ENCODE peak calls at places on chromosome 17, in seven cellular contexts. One of them, this sample, is unnamed.

GRCh38 chr17:28474035-28474640 is 694 bp downstream of the SLC13A2 start:
- DNase-seq in GM12878: no peak
- DNase-seq in cardiac muscle cell: no peak
- DNase-seq in fibroblast of lung: no peak
- DNase-seq in endodermal cell: no peak
- DNase-seq in transverse colon: no peak
- DNase-seq in tibial artery: no peak
- DNase-seq in this sample: no peak

GRCh38 chr17:73478768-73479424 is 165.3 kb downstream of the SDK2 start:
- DNase-seq in GM12878: no peak
- DNase-seq in cardiac muscle cell: no peak
- DNase-seq in fibroblast of lung: no peak
- DNase-seq in endodermal cell: peak; percentile 88
- DNase-seq in transverse colon: no peak
- DNase-seq in tibial artery: no peak
- DNase-seq in this sample: no peak

GRCh38 chr17:64658931-64659330 is 3.2 kb downstream of the SMURF2 start:
- DNase-seq in GM12878: no peak
- DNase-seq in cardiac muscle cell: no peak
- DNase-seq in fibroblast of lung: peak; percentile 77
- DNase-seq in endodermal cell: no peak
- DNase-seq in transverse colon: no peak
- DNase-seq in tibial artery: no peak
- DNase-seq in this sample: no peak

GRCh38 chr17:77497578-77497934 is 356.8 kb downstream of the SEC14L1 start:
- DNase-seq in GM12878: no peak
- DNase-seq in cardiac muscle cell: no peak
- DNase-seq in fibroblast of lung: no peak
- DNase-seq in endodermal cell: peak; percentile 39
- DNase-seq in transverse colon: peak; percentile 4
- DNase-seq in tibial artery: no peak
- DNase-seq in this sample: no peak

GRCh38 chr17:41689497-41690299 is 1.0 kb downstream of the EIF1 start:
- DNase-seq in GM12878: no peak
- DNase-seq in cardiac muscle cell: peak; percentile 52
- DNase-seq in fibroblast of lung: peak; percentile 82
- DNase-seq in endodermal cell: peak; percentile 84
- DNase-seq in transverse colon: peak; percentile 34
- DNase-seq in tibial artery: no peak
- DNase-seq in this sample: no peak

GRCh38 chr17:3983945-3984484 is 19.8 kb upstream of the ATP2A3 start:
- DNase-seq in GM12878: no peak
- DNase-seq in cardiac muscle cell: no peak
- DNase-seq in fibroblast of lung: peak; percentile 20
- DNase-seq in endodermal cell: peak; percentile 66
- DNase-seq in transverse colon: no peak
- DNase-seq in tibial artery: no peak
- DNase-seq in this sample: peak; percentile 63

GRCh38 chr17:78829477-78829876 is 11.1 kb downstream of the USP36 start:
- DNase-seq in GM12878: no peak
- DNase-seq in cardiac muscle cell: no peak
- DNase-seq in fibroblast of lung: no peak
- DNase-seq in endodermal cell: no peak
- DNase-seq in transverse colon: no peak
- DNase-seq in tibial artery: no peak
- DNase-seq in this sample: no peak

GRCh38 chr17:77019955-77020379 is 120.8 kb upstream of the SEC14L1 start:
- DNase-seq in GM12878: no peak
- DNase-seq in cardiac muscle cell: no peak
- DNase-seq in fibroblast of lung: peak; percentile 27
- DNase-seq in endodermal cell: peak; percentile 78
- DNase-seq in transverse colon: no peak
- DNase-seq in tibial artery: no peak
- DNase-seq in this sample: no peak

GRCh38 chr17:76697702-76698465 is 12.9 kb downstream of the MXRA7 start:
- DNase-seq in GM12878: no peak
- DNase-seq in cardiac muscle cell: peak; percentile 86
- DNase-seq in fibroblast of lung: peak; percentile 72
- DNase-seq in endodermal cell: peak; percentile 78
- DNase-seq in transverse colon: no peak
- DNase-seq in tibial artery: no peak
- DNase-seq in this sample: no peak

GRCh38 chr17:41692722-41693521 is 4.2 kb downstream of the EIF1 start:
- DNase-seq in GM12878: no peak
- DNase-seq in cardiac muscle cell: no peak
- DNase-seq in fibroblast of lung: no peak
- DNase-seq in endodermal cell: peak; percentile 74
- DNase-seq in transverse colon: no peak
- DNase-seq in tibial artery: no peak
- DNase-seq in this sample: no peak

GRCh38 chr17:66347661-66348604 is 45.5 kb downstream of the PRKCA start:
- DNase-seq in GM12878: no peak
- DNase-seq in cardiac muscle cell: no peak
- DNase-seq in fibroblast of lung: peak; percentile 47
- DNase-seq in endodermal cell: no peak
- DNase-seq in transverse colon: peak; percentile 53
- DNase-seq in tibial artery: no peak
- DNase-seq in this sample: no peak

GRCh38 chr17:21019976-21020575 is 22.7 kb downstream of the USP22 start:
- DNase-seq in GM12878: no peak
- DNase-seq in cardiac muscle cell: no peak
- DNase-seq in fibroblast of lung: no peak
- DNase-seq in endodermal cell: peak; percentile 85
- DNase-seq in transverse colon: peak; percentile 39
- DNase-seq in tibial artery: no peak
- DNase-seq in this sample: no peak

GRCh38 chr17:78125976-78126894 is 2.3 kb downstream of the TMC6 start:
- DNase-seq in GM12878: no peak
- DNase-seq in cardiac muscle cell: no peak
- DNase-seq in fibroblast of lung: no peak
- DNase-seq in endodermal cell: no peak
- DNase-seq in transverse colon: no peak
- DNase-seq in tibial artery: no peak
- DNase-seq in this sample: peak; percentile 68

GRCh38 chr17:27421111-27421510 is 35.1 kb upstream of the KSR1 start:
- DNase-seq in GM12878: no peak
- DNase-seq in cardiac muscle cell: no peak
- DNase-seq in fibroblast of lung: no peak
- DNase-seq in endodermal cell: no peak
- DNase-seq in transverse colon: no peak
- DNase-seq in tibial artery: no peak
- DNase-seq in this sample: no peak

GRCh38 chr17:34511265-34511664 is 68.1 kb upstream of the TMEM132E start:
- DNase-seq in GM12878: no peak
- DNase-seq in cardiac muscle cell: no peak
- DNase-seq in fibroblast of lung: no peak
- DNase-seq in endodermal cell: no peak
- DNase-seq in transverse colon: no peak
- DNase-seq in tibial artery: no peak
- DNase-seq in this sample: peak; percentile 23

GRCh38 chr17:80945736-80946135 is 45.9 kb upstream of the CHMP6 start:
- DNase-seq in GM12878: no peak
- DNase-seq in cardiac muscle cell: no peak
- DNase-seq in fibroblast of lung: no peak
- DNase-seq in endodermal cell: no peak
- DNase-seq in transverse colon: no peak
- DNase-seq in tibial artery: peak; percentile 19
- DNase-seq in this sample: peak; percentile 8

GRCh38 chr17:47946929-47947397 is 5.6 kb downstream of the PNPO start:
- DNase-seq in GM12878: no peak
- DNase-seq in cardiac muscle cell: peak; percentile 71
- DNase-seq in fibroblast of lung: peak; percentile 76
- DNase-seq in endodermal cell: peak; percentile 97
- DNase-seq in transverse colon: peak; percentile 90
- DNase-seq in tibial artery: peak; percentile 77
- DNase-seq in this sample: peak; percentile 67

GRCh38 chr17:21395764-21396163 is 19.6 kb downstream of the KCNJ12 start:
- DNase-seq in GM12878: no peak
- DNase-seq in cardiac muscle cell: no peak
- DNase-seq in fibroblast of lung: no peak
- DNase-seq in endodermal cell: no peak
- DNase-seq in transverse colon: no peak
- DNase-seq in tibial artery: no peak
- DNase-seq in this sample: no peak

GRCh38 chr17:65362826-65363225 is 198.6 kb downstream of the AXIN2 start:
- DNase-seq in GM12878: no peak
- DNase-seq in cardiac muscle cell: no peak
- DNase-seq in fibroblast of lung: no peak
- DNase-seq in endodermal cell: no peak
- DNase-seq in transverse colon: no peak
- DNase-seq in tibial artery: no peak
- DNase-seq in this sample: no peak

GRCh38 chr17:32610027-32610650 is 123.3 kb downstream of the CDK5R1 start:
- DNase-seq in GM12878: no peak
- DNase-seq in cardiac muscle cell: no peak
- DNase-seq in fibroblast of lung: no peak
- DNase-seq in endodermal cell: peak; percentile 85
- DNase-seq in transverse colon: no peak
- DNase-seq in tibial artery: no peak
- DNase-seq in this sample: no peak

GRCh38 chr17:36864230-36864629 is 73.0 kb upstream of the LHX1 start:
- DNase-seq in GM12878: no peak
- DNase-seq in cardiac muscle cell: no peak
- DNase-seq in fibroblast of lung: no peak
- DNase-seq in endodermal cell: peak; percentile 44
- DNase-seq in transverse colon: no peak
- DNase-seq in tibial artery: no peak
- DNase-seq in this sample: no peak

GRCh38 chr17:62064791-62065563 is at the start of gene MED13:
- DNase-seq in GM12878: no peak
- DNase-seq in cardiac muscle cell: peak; percentile 78
- DNase-seq in fibroblast of lung: peak; percentile 37
- DNase-seq in endodermal cell: peak; percentile 90
- DNase-seq in transverse colon: peak; percentile 71
- DNase-seq in tibial artery: peak; percentile 62
- DNase-seq in this sample: peak; percentile 65

GRCh38 chr17:83116783-83117555 is 37.6 kb downstream of the METRNL start:
- DNase-seq in GM12878: no peak
- DNase-seq in cardiac muscle cell: no peak
- DNase-seq in fibroblast of lung: no peak
- DNase-seq in endodermal cell: no peak
- DNase-seq in transverse colon: no peak
- DNase-seq in tibial artery: no peak
- DNase-seq in this sample: no peak

GRCh38 chr17:29115906-29116651 is 64.1 kb downstream of the MYO18A start:
- DNase-seq in GM12878: no peak
- DNase-seq in cardiac muscle cell: peak; percentile 42
- DNase-seq in fibroblast of lung: peak; percentile 43
- DNase-seq in endodermal cell: peak; percentile 93
- DNase-seq in transverse colon: no peak
- DNase-seq in tibial artery: no peak
- DNase-seq in this sample: no peak

GRCh38 chr17:16460796-16461605 is 31.0 kb downstream of the LRRC75A start:
- DNase-seq in GM12878: no peak
- DNase-seq in cardiac muscle cell: no peak
- DNase-seq in fibroblast of lung: no peak
- DNase-seq in endodermal cell: no peak
- DNase-seq in transverse colon: no peak
- DNase-seq in tibial artery: no peak
- DNase-seq in this sample: no peak

GRCh38 chr17:57627591-57627990 is 117.5 kb downstream of the CCDC182 start:
- DNase-seq in GM12878: no peak
- DNase-seq in cardiac muscle cell: no peak
- DNase-seq in fibroblast of lung: no peak
- DNase-seq in endodermal cell: no peak
- DNase-seq in transverse colon: no peak
- DNase-seq in tibial artery: no peak
- DNase-seq in this sample: no peak
- H3K4me1 ChIP-seq in GM12878: peaks cover 40% of the 10 kb centered on the region
- H3K4me1 ChIP-seq in cardiac muscle cell: peaks cover 32% of the 10 kb centered on the region
- H3K4me1 ChIP-seq in fibroblast of lung: no peaks in the 10 kb centered on the region
- H3K4me1 ChIP-seq in endodermal cell: peaks cover 2% of the 10 kb centered on the region
- H3K4me1 ChIP-seq in transverse colon: no peaks in the 10 kb centered on the region
- H3K4me1 ChIP-seq in tibial artery: no peaks in the 10 kb centered on the region
- H3K4me1 ChIP-seq in this sample: peaks cover 24% of the 10 kb centered on the region

GRCh38 chr17:6756425-6757012 is 673 bp downstream of the XAF1 start:
- DNase-seq in GM12878: no peak
- DNase-seq in cardiac muscle cell: no peak
- DNase-seq in fibroblast of lung: no peak
- DNase-seq in endodermal cell: no peak
- DNase-seq in transverse colon: no peak
- DNase-seq in tibial artery: no peak
- DNase-seq in this sample: no peak

GRCh38 chr17:6761817-6762216 is 6.0 kb downstream of the XAF1 start:
- DNase-seq in GM12878: no peak
- DNase-seq in cardiac muscle cell: no peak
- DNase-seq in fibroblast of lung: no peak
- DNase-seq in endodermal cell: no peak
- DNase-seq in transverse colon: no peak
- DNase-seq in tibial artery: no peak
- DNase-seq in this sample: no peak

GRCh38 chr17:6755731-6756184 is at the start of gene XAF1:
- DNase-seq in GM12878: peak; percentile 40
- DNase-seq in cardiac muscle cell: no peak
- DNase-seq in fibroblast of lung: peak; percentile 57
- DNase-seq in endodermal cell: no peak
- DNase-seq in transverse colon: peak; percentile 52
- DNase-seq in tibial artery: peak; percentile 40
- DNase-seq in this sample: peak; percentile 32

GRCh38 chr17:6755281-6755680 is 565 bp upstream of the XAF1 start:
- DNase-seq in GM12878: no peak
- DNase-seq in cardiac muscle cell: no peak
- DNase-seq in fibroblast of lung: peak; percentile 34
- DNase-seq in endodermal cell: no peak
- DNase-seq in transverse colon: peak; percentile 14
- DNase-seq in tibial artery: peak; percentile 44
- DNase-seq in this sample: peak; percentile 69

DNA sequence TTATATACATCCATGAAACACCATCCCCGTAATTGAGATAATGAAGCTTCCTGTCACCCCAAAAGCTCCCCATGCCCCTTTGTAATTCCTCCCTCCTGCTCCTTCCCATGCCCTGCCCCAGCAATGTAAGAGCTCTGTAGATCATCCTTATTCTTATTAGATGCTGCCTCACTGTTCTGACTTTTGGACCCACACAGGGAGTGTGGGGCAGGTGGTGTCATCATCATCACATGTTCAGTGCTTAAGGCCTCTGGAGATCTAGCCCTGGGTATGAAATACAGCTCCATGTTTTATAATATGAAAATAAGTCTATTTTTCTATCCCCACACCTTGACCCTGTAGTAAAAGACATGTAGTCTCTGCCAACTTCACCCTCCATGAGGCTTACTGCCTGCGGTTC is 1.9 kb downstream of the XAF1 start:
- DNase-seq in GM12878: no peak
- DNase-seq in cardiac muscle cell: no peak
- DNase-seq in fibroblast of lung: no peak
- DNase-seq in endodermal cell: no peak
- DNase-seq in transverse colon: no peak
- DNase-seq in tibial artery: no peak
- DNase-seq in this sample: no peak
- TF ChIP-seq CTCF in GM12878: no peak
- TF ChIP-seq CTCF in cardiac muscle cell: no peak
- TF ChIP-seq CTCF in fibroblast of lung: no peak
- TF ChIP-seq CTCF in endodermal cell: no peak
- TF ChIP-seq CTCF in transverse colon: no peak
- TF ChIP-seq CTCF in tibial artery: no peak
- TF ChIP-seq CTCF in this sample: no peak

GRCh38 chr17:31581022-31581483 is 189.6 kb downstream of the RAB11FIP4 start:
- DNase-seq in GM12878: no peak
- DNase-seq in cardiac muscle cell: no peak
- DNase-seq in fibroblast of lung: peak; percentile 80
- DNase-seq in endodermal cell: no peak
- DNase-seq in transverse colon: peak; percentile 59
- DNase-seq in tibial artery: peak; percentile 74
- DNase-seq in this sample: peak; percentile 79
- H3K4me1 ChIP-seq in GM12878: peaks cover 7% of the 10 kb centered on the region
- H3K4me1 ChIP-seq in cardiac muscle cell: no peaks in the 10 kb centered on the region
- H3K4me1 ChIP-seq in fibroblast of lung: peaks cover 32% of the 10 kb centered on the region
- H3K4me1 ChIP-seq in endodermal cell: no peaks in the 10 kb centered on the region
- H3K4me1 ChIP-seq in transverse colon: peaks cover 17% of the 10 kb centered on the region
- H3K4me1 ChIP-seq in tibial artery: peaks cover 63% of the 10 kb centered on the region
- H3K4me1 ChIP-seq in this sample: peaks cover 54% of the 10 kb centered on the region

GRCh38 chr17:38871247-38871991 is 1.6 kb downstream of the LASP1 start:
- DNase-seq in GM12878: peak; percentile 45
- DNase-seq in cardiac muscle cell: peak; percentile 52
- DNase-seq in fibroblast of lung: peak; percentile 83
- DNase-seq in endodermal cell: peak; percentile 91
- DNase-seq in transverse colon: peak; percentile 91
- DNase-seq in tibial artery: peak; percentile 83
- DNase-seq in this sample: peak; percentile 69
- TF ChIP-seq CTCF in GM12878: peak; percentile 46
- TF ChIP-seq CTCF in cardiac muscle cell: peak; percentile 6
- TF ChIP-seq CTCF in fibroblast of lung: no peak
- TF ChIP-seq CTCF in endodermal cell: no peak
- TF ChIP-seq CTCF in transverse colon: no peak
- TF ChIP-seq CTCF in tibial artery: no peak
- TF ChIP-seq CTCF in this sample: no peak

This sample was measured in heart right ventricle.